ENCODE peak calls at places on chromosomes 11 and 22, in four cellular contexts. Z, R, D and P are unnamed samples.

GRCh38 chr11:72525466-72525865 is 91.1 kb upstream of the CLPB start:
- DNase-seq in Z (no peak), R (no peak), D (no peak), P (no peak)

GRCh38 chr11:130868087-130868486 is 48.2 kb downstream of the SNX19 start:
- DNase-seq in Z (no peak), R (no peak), D (no peak), P (no peak)

GRCh38 chr11:32893091-32893946 is 708 bp downstream of the QSER1 start:
- DNase-seq in Z (no peak), R (peak; percentile 30), D (peak; percentile 49), P (no peak)

GRCh38 chr11:15716550-15716949 is 601.8 kb downstream of the INSC start:
- DNase-seq in Z (peak; percentile 26), R (no peak), D (no peak), P (no peak)

GRCh38 chr22:50285568-50286229 is 15.5 kb upstream of the MAPK11 start:
- DNase-seq in Z (no peak), R (no peak), D (no peak), P (no peak)

GRCh38 chr11:18466402-18466801 is 10.7 kb downstream of the LDHAL6A start:
- DNase-seq in Z (no peak), R (no peak), D (no peak), P (no peak)

GRCh38 chr11:131859811-131860210 is 489.4 kb downstream of the NTM start:
- DNase-seq in Z (peak; percentile 4), R (no peak), D (no peak), P (peak; percentile 28)

GRCh38 chr11:6548641-6549040 is 51.6 kb downstream of the DNHD1 start:
- DNase-seq in Z (no peak), R (no peak), D (no peak), P (no peak)

GRCh38 chr11:109426442-109426841 is 4.5 kb downstream of the C11orf87 start:
- DNase-seq in Z (no peak), R (no peak), D (no peak), P (no peak)

GRCh38 chr11:95266751-95267374 is 35.9 kb upstream of the SESN3 start:
- DNase-seq in Z (no peak), R (no peak), D (no peak), P (no peak)
- H3K4me3 ChIP-seq in Z (no peak overlapping the region), R (no peak overlapping the region), D (no peak overlapping the region), P (no peak overlapping the region)

DNA sequence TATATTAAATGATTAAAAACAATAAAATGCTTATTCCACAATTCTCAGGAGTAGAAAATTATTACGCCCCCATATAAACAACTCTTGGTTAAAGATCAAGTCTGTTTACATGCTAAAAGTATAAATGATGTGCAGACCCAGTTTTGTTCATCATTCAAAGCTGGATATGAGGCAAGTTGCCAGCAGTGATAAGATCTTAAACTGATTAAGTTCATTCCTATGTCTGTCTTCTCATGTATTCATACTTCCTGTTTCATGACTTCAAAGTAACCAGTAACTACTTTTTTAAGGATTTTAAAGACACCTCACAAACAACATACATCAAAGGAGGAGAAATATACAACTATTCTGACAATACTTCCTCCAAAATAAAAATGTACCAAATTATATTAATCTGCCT is 55.0 kb upstream of the ARHGAP32 start:
- DNase-seq in Z (no peak), R (no peak), D (no peak), P (no peak)
- H3K4me3 ChIP-seq in Z (no peak overlapping the region), R (no peak overlapping the region), D (no peak overlapping the region), P (no peak overlapping the region)

GRCh38 chr11:65112551-65113360 is 1.1 kb downstream of the TM7SF2 start:
- DNase-seq in Z (no peak), R (peak; percentile 74), D (peak; percentile 79), P (no peak)

GRCh38 chr11:65112226-65112550 is 516 bp downstream of the TM7SF2 start:
- DNase-seq in Z (no peak), R (no peak), D (no peak), P (no peak)

GRCh38 chr11:65110354-65110861 is 1.3 kb upstream of the TM7SF2 start:
- DNase-seq in Z (no peak), R (peak; percentile 85), D (peak; percentile 92), P (no peak)

GRCh38 chr11:65111537-65112225 is at the start of gene TM7SF2:
- DNase-seq in Z (peak; percentile 49), R (peak; percentile 96), D (peak; percentile 97), P (peak; percentile 35)

GRCh38 chr11:65111159-65111536 is 524 bp upstream of the TM7SF2 start:
- DNase-seq in Z (no peak), R (no peak), D (no peak), P (no peak)
- H3K4me3 ChIP-seq in Z (no peak overlapping the region), R (peak overlapping the region; percentile 53), D (no peak overlapping the region), P (no peak overlapping the region)

GRCh38 chr11:59283311-59283710 is 70.6 kb upstream of the MPEG1 start:
- DNase-seq in Z (no peak), R (no peak), D (no peak), P (no peak)

GRCh38 chr11:59281177-59281576 is 68.5 kb upstream of the MPEG1 start:
- DNase-seq in Z (no peak), R (no peak), D (no peak), P (no peak)

GRCh38 chr11:59283825-59284772 is 71.4 kb upstream of the MPEG1 start:
- DNase-seq in Z (no peak), R (no peak), D (peak; percentile 61), P (peak; percentile 14)

GRCh38 chr11:59285716-59286260 is 72.9 kb upstream of the OR5AN1 start:
- DNase-seq in Z (no peak), R (no peak), D (no peak), P (no peak)

DNA sequence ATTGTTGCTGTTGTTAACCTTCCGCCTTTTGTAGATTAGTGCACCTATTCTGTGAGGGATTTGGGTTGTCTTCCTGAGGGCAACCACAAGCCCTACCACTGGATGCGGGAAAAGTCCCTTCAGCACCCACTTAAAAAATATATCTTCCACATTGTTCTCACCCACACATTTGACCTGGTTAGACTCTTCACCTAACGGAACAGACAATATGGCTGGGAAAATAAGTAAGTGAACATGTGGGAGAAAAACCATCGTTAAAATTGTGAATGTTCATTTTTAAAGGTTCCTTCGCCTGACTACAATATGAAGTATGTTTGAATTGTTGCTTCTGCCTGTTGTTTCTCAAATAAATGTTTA is 72.0 kb upstream of the MPEG1 start:
- DNase-seq in Z (no peak), R (no peak), D (no peak), P (no peak)
- H3K4me3 ChIP-seq in Z (no peak overlapping the region), R (no peak overlapping the region), D (peak overlapping the region; percentile 61), P (no peak overlapping the region)